ENCODE peak calls at places on chromosomes 13 and 19, in eight cellular contexts. R is T-helper 17 cell; U is activated gamma-delta T cell treated with Interleukin-2 at 50 U/mL for 16 hours; Y is AG04449; X is globus pallidus; Q is GM19239; D is ovary; W is activated CD4-positive, alpha-beta T cell treated with anti-CD3 and anti-CD28 coated beads, Interleukin-2, amount 50 U/mL, for 48 hours. F is an unnamed sample.

GRCh38 chr13:24661713-24662112 is 18.5 kb upstream of the ATP12A start:
- DNase-seq in Q (no peak), R (no peak), X (no peak), D (no peak), W (no peak), Y (no peak), U (no peak), F (no peak)

GRCh38 chr19:56101095-56101494 is 20.0 kb downstream of the ZNF787 start:
- DNase-seq in U (no peak), X (no peak), R (no peak), Y (no peak), D (peak), Q (no peak), W (no peak), F (no peak)

GRCh38 chr19:42198676-42199439 is 18.6 kb downstream of the DEDD2 start:
- DNase-seq in U (peak), X (no peak), Q (peak), W (peak), R (peak), Y (no peak), D (no peak), F (peak)

GRCh38 chr13:33863390-33863789 is 45.4 kb downstream of the RFC3 start:
- DNase-seq in Q (no peak), X (no peak), D (no peak), W (no peak), U (no peak), R (no peak), Y (no peak), F (no peak)

GRCh38 chr13:77184455-77184854 is 142.4 kb downstream of the MYCBP2 start:
- DNase-seq in W (peak), X (no peak), Y (no peak), U (no peak), D (no peak), Q (peak), R (no peak), F (peak)

GRCh38 chr13:67366533-67366932 is 136.4 kb upstream of the PCDH9 start:
- DNase-seq in Q (no peak), W (no peak), U (no peak), D (no peak), X (no peak), R (no peak), Y (no peak), F (no peak)

GRCh38 chr19:44346556-44346955 is 9.9 kb downstream of the ZNF112 start:
- DNase-seq in W (no peak), X (no peak), Y (no peak), Q (no peak), U (no peak), D (no peak), R (no peak), F (no peak)

GRCh38 chr13:98438246-98439135 is 138.4 kb downstream of the STK24 start:
- DNase-seq in Q (no peak), W (no peak), Y (no peak), U (no peak), D (no peak), X (no peak), R (no peak), F (no peak)

GRCh38 chr19:12936582-12936981 is 1.8 kb upstream of the CALR start:
- DNase-seq in W (no peak), R (no peak), D (no peak), U (no peak), X (no peak), Y (no peak), Q (no peak), F (no peak)

GRCh38 chr13:89568276-89568675 is 1779.2 kb upstream of the MIR17HG start:
- DNase-seq in Q (no peak), X (no peak), W (no peak), D (no peak), R (no peak), U (no peak), Y (no peak), F (no peak)

GRCh38 chr13:91572944-91573535 is 174.6 kb downstream of the GPC5 start:
- DNase-seq in D (no peak), X (peak), U (no peak), Y (no peak), W (no peak), Q (no peak), R (no peak), F (no peak)

GRCh38 chr13:34762312-34762711 is 179.8 kb upstream of the NBEA start:
- DNase-seq in R (no peak), Y (no peak), W (no peak), Q (no peak), D (no peak), X (no peak), U (no peak), F (no peak)

GRCh38 chr13:91406619-91407018 is 8.2 kb downstream of the GPC5 start:
- DNase-seq in R (no peak), W (no peak), D (no peak), Q (no peak), U (no peak), X (peak), Y (no peak), F (peak)

GRCh38 chr13:110676511-110677204 is 29.3 kb downstream of the CARS2 start:
- DNase-seq in D (no peak), R (no peak), Q (peak), Y (no peak), W (peak), U (no peak), X (no peak), F (peak)

F was measured in Peyer's patch.